ENCODE peak calls at places on chromosomes 4 and X, in nine cellular contexts. T is AG04450, U is cardiac muscle cell, X is tibial nerve, L is fibroblast of lung, C is MM.1S, N is PC-9, F is HCT116, M is PC-3. V is an unnamed sample.

GRCh38 chrX:150544835-150545790 is 23.3 kb upstream of the MTM1 start:
- DNase-seq in C (no peak), F (no peak), M (no peak), T (no peak), X (no peak), N (no peak), L (no peak), U (no peak), V (no peak)

GRCh38 chr4:129545599-129546278 is 449.8 kb downstream of the C4orf33 start:
- DNase-seq in L (peak), U (peak), M (peak), F (no peak), N (no peak), X (peak), T (no peak), C (no peak), V (peak)

GRCh38 chr4:152784490-152785195 is 4.9 kb downstream of the ARFIP1 start:
- DNase-seq in M (peak), T (no peak), N (no peak), U (no peak), C (no peak), F (peak), X (no peak), L (peak), V (no peak)

GRCh38 chr4:107838763-107839162 is 14.0 kb downstream of the SGMS2 start:
- DNase-seq in F (no peak), X (no peak), T (no peak), C (no peak), U (no peak), L (no peak), M (no peak), N (no peak), V (no peak)

GRCh38 chr4:185859106-185859505 is 47.1 kb upstream of the SORBS2 start:
- DNase-seq in L (peak), N (no peak), F (no peak), T (no peak), U (no peak), X (no peak), M (no peak), C (no peak), V (no peak)

GRCh38 chr4:100289980-100290379 is 99.7 kb upstream of the DDIT4L start:
- DNase-seq in U (no peak), T (no peak), F (no peak), L (no peak), N (no peak), X (no peak), C (no peak), M (peak), V (no peak)

GRCh38 chr4:76948441-76949292 is 885 bp upstream of the SEPTIN11 start:
- DNase-seq in L (peak), C (no peak), F (peak), N (peak), X (peak), M (peak), T (no peak), U (peak), V (peak)

GRCh38 chr4:138112389-138112788 is 129.8 kb downstream of the SLC7A11 start:
- DNase-seq in C (no peak), M (no peak), U (no peak), N (no peak), X (no peak), T (no peak), L (no peak), F (no peak), V (no peak)

GRCh38 chr4:3307891-3308575 is 15.2 kb downstream of the RGS12 start:
- DNase-seq in C (no peak), N (no peak), X (no peak), M (no peak), U (no peak), L (no peak), F (no peak), T (no peak), V (peak)

GRCh38 chrX:108203540-108203939 is 112.0 kb downstream of the ATG4A start:
- DNase-seq in M (peak), L (no peak), F (no peak), C (no peak), N (no peak), T (no peak), U (no peak), X (no peak), V (no peak)

GRCh38 chr4:165905405-165906027 is 32.5 kb downstream of the TLL1 start:
- DNase-seq in M (peak), T (no peak), C (no peak), X (no peak), F (no peak), L (peak), U (no peak), N (peak), V (no peak)

DNA sequence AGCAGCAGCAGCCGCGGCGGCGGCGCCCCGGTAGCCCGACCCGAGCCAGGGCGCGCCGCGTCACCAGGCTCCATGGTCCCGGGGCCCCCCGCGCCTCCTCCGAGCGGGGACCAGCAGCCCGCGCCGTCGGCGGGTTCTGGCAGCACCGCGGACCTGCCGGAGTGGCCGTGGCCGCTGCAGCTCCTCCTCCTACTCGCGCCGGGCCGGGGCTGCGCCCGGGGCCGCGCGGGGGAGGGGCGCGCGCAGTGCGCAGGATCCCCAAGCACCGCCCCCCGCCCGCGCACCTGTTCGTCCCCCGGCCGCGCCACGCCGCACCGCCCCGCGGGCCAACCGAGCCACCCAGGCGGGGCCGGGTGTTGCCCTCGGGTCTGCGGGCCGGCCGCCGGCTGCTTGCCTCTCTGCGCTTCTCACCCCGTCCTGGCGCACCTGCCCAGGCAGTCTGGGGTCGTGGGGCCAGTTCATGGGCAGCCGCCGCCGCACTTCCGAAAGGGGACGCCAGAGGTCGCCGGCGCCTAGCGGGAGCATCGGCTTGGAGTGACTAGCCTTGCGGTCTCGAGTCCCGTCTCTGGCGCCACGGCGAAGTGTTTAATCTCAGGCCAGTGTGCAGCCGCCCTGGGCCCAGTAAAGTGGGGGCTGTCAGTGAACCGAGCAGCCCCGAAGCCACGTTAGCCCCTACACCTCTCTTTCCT is at the start of gene SLC9A7:
- DNase-seq in C (peak), U (peak), X (peak), M (peak), L (peak), F (peak), N (peak), T (no peak), V (peak)
- TF ChIP-seq CTCF in C (peak), U (peak), X (peak), M (peak), L (peak), F (peak), N (peak), T (peak), V (peak)

GRCh38 chr4:73221734-73222133 is 36.9 kb downstream of the ANKRD17 start:
- DNase-seq in L (no peak), U (no peak), X (no peak), T (no peak), M (no peak), N (no peak), F (no peak), C (no peak), V (no peak)
- H3K4me3 ChIP-seq in L (peak), U (peak), X (no peak), T (peak), M (peak), N (no peak), F (no peak), C (peak), V (peak)

GRCh38 chr4:6269651-6270511 is at the start of gene WFS1:
- DNase-seq in X (peak), T (peak), U (peak), C (peak), L (peak), N (peak), F (peak), M (peak), V (peak)
- H3K27ac ChIP-seq in X (peak), T (no peak), U (no peak), C (no peak), L (peak), N (no peak), F (peak), M (no peak), V (peak)

GRCh38 chr4:81757706-81758105 is 286.0 kb upstream of the RASGEF1B start:
- DNase-seq in C (no peak), F (no peak), X (peak), N (no peak), U (no peak), M (no peak), L (no peak), T (no peak), V (no peak)
- TF ChIP-seq CTCF in C (no peak), F (no peak), X (no peak), N (no peak), U (no peak), M (no peak), L (no peak), T (no peak), V (no peak)

GRCh38 chrX:24020280-24020876 is 6.6 kb downstream of the KLHL15 start:
- DNase-seq in N (no peak), T (no peak), M (no peak), F (no peak), L (peak), X (no peak), C (no peak), U (no peak), V (no peak)

GRCh38 chrX:24023972-24024664 is 2.9 kb downstream of the KLHL15 start:
- DNase-seq in F (no peak), U (peak), X (peak), L (no peak), M (peak), N (no peak), T (no peak), C (peak), V (no peak)

GRCh38 chrX:24017674-24018073 is 9.3 kb downstream of the KLHL15 start:
- DNase-seq in U (no peak), N (no peak), X (no peak), F (no peak), T (no peak), M (no peak), L (no peak), C (no peak), V (no peak)

GRCh38 chrX:24023538-24023937 is 3.4 kb downstream of the KLHL15 start:
- DNase-seq in N (no peak), U (no peak), X (no peak), C (no peak), L (no peak), T (no peak), F (no peak), M (no peak), V (no peak)

DNA sequence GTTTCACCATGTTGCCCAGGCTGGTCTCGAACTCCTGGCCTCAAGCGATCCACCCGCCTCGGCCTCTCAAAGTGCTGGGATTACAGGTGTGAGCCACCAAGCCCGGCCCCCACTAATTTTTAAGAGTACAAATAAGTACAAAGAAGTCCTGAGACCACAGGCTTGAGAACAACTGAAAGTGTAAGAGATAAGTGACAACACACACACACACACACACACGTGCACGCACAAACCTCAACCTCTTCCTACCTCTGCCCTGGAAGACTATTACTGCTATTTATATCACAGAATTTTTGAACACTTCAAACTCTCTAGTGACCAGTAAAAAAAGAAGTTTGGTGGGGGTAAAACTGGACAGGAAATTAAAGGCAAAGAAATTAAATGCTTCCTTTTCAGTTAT is 7.5 kb downstream of the KLHL15 start:
- DNase-seq in M (no peak), T (no peak), X (no peak), U (peak), F (no peak), C (no peak), L (no peak), N (no peak), V (no peak)
- H3K4me3 ChIP-seq in M (no peak), T (no peak), X (no peak), U (no peak), F (no peak), C (no peak), L (no peak), N (no peak), V (no peak)

GRCh38 chrX:45134303-45134702 is 66.4 kb downstream of the DIPK2B start:
- DNase-seq in N (no peak), F (no peak), X (no peak), C (no peak), L (peak), T (no peak), U (no peak), M (no peak), V (no peak)
- H3K27ac ChIP-seq in N (no peak), F (no peak), X (peak), C (no peak), L (no peak), T (no peak), U (no peak), M (no peak), V (no peak)

DNA sequence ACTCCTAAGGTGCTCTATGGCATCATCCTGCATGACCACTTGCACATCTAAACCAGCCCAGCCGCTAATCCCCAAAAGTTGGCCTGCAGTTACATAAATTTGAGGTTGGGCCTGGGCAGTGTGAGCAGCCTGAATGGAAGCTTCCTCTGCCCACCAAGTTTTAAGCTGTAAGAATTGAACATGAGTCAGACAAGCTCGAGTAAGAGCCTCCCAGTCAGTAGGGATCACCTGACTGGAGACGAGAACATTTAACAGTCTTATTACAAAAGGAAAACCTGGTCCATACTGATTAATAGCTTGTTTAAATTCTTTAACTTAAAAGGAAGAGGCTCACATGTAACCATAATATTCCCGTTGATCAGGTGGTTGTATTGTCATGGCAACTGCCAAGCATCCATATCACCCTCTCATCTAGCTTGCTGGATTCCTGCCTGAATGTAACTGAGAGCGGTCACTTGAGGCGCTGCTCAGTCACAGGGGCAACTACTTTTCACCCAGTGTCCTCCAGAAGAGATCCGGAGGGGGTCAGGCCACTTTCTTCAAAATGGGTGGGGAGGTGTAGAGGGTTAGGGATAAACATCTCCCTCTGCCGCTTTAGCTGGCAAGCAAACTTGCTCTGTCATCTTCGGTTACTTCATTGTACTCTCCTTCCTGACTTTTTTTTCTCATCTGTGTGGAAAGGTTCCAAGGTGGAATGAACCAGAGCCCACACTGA is 56.6 kb upstream of the WDR1 start:
- DNase-seq in M (no peak), F (no peak), X (no peak), N (peak), L (peak), C (no peak), T (no peak), U (no peak), V (no peak)
- TF ChIP-seq CTCF in M (no peak), F (no peak), X (no peak), N (no peak), L (no peak), C (no peak), T (no peak), U (peak), V (no peak)

DNA sequence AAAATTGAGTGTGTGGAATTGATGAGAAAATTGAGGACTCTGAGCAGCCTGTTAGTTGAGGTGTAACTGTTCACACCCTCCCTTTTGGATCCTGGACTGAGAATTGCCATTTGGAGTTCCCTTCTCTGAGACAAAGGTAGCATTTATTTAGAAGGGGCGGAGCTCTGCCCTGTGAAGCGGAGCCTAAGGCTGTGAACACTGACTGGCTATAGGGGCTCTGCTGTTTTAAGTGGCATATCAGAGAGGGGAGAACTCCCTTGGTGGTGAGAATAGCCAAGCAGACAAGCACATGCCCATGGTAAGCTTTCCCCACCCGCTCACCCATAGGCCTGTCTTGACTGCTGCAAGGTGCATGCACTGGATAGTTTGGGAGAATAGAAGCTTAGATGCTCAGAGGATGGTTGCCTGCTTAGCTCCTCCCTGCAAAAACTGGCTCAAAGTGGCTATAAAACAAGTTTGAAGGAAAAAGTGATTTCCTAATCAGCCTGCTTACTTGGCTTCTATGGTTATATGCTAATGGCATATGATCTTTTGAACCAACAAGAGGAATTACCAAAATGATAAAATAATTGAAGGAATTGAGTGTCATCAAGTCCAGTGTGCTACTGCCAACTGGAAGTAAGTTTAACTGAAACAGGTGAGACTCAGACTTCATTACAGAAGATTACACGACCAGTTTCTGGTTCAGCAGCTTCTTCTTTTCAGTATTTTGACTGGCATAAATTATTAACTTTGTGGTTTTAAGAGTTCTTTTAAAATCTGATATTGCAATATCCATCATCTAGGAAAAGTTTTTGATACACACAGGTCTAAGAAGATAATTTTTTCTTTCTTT is 108.4 kb downstream of the AFF1 start:
- DNase-seq in N (no peak), L (no peak), T (no peak), F (no peak), X (no peak), U (no peak), C (no peak), M (no peak), V (no peak)
- H3K4me3 ChIP-seq in N (no peak), L (no peak), T (no peak), F (no peak), X (no peak), U (no peak), C (no peak), M (no peak), V (no peak)

GRCh38 chrX:109856974-109857373 is 123.9 kb upstream of the ACSL4 start:
- DNase-seq in N (no peak), L (peak), M (peak), F (no peak), U (peak), T (no peak), C (peak), X (peak), V (no peak)

GRCh38 chrX:109855501-109855900 is 122.4 kb upstream of the ACSL4 start:
- DNase-seq in X (no peak), T (no peak), L (no peak), N (no peak), M (peak), U (no peak), F (no peak), C (no peak), V (no peak)

GRCh38 chrX:109858602-109859341 is 125.7 kb upstream of the ACSL4 start:
- DNase-seq in X (no peak), F (no peak), U (peak), T (no peak), L (no peak), N (no peak), M (no peak), C (no peak), V (no peak)

GRCh38 chrX:109857898-109858297 is 124.8 kb upstream of the ACSL4 start:
- DNase-seq in C (no peak), N (no peak), T (no peak), U (no peak), L (peak), M (no peak), F (no peak), X (no peak), V (no peak)

GRCh38 chrX:109854096-109854495 is 121.0 kb upstream of the ACSL4 start:
- DNase-seq in F (no peak), C (no peak), U (no peak), T (no peak), M (no peak), X (no peak), N (no peak), L (no peak), V (no peak)
- H3K27ac ChIP-seq in F (no peak), C (no peak), U (no peak), T (no peak), M (no peak), X (no peak), N (no peak), L (no peak), V (no peak)